ENCODE peak calls at places on chromosomes 16 and 17, in four cellular contexts. M, B, T and A are unnamed samples.
A peak's percentile ranks its signal among the peaks of the same experiment; 100 is the strongest.

GRCh38 chr16:81277681-81278080 is 37.1 kb upstream of the GAN start:
- DNase-seq in M (no peak), B (no peak), T (no peak), A (no peak)

GRCh38 chr16:30041841-30042240 is 10.8 kb upstream of the TLCD3B start:
- DNase-seq in M (no peak), B (no peak), T (no peak), A (no peak)

GRCh38 chr16:50282955-50283631 is 16.7 kb downstream of the ADCY7 start:
- DNase-seq in M (no peak), B (no peak), T (no peak), A (no peak)

GRCh38 chr17:38550661-38551060 is 55.1 kb downstream of the SRCIN1 start:
- DNase-seq in M (no peak), B (no peak), T (no peak), A (no peak)

GRCh38 chr17:31508310-31509094 is 117.0 kb downstream of the RAB11FIP4 start:
- DNase-seq in M (no peak), B (no peak), T (no peak), A (no peak)

GRCh38 chr16:88718178-88718577 is 11.9 kb downstream of the CTU2 start:
- DNase-seq in M (no peak), B (no peak), T (no peak), A (no peak)

GRCh38 chr16:4970010-4970409 is 11.9 kb downstream of the SEC14L5 start:
- DNase-seq in M (no peak), B (no peak), T (no peak), A (no peak)

GRCh38 chr16:49781401-49781800 is 74.5 kb downstream of the ZNF423 start:
- DNase-seq in M (no peak), B (no peak), T (no peak), A (no peak)

GRCh38 chr16:17298238-17298637 is 172.5 kb downstream of the XYLT1 start:
- DNase-seq in M (no peak), B (no peak), T (no peak), A (no peak)

GRCh38 chr16:426906-427249 is 1.4 kb downstream of the RAB11FIP3 start:
- DNase-seq in M (no peak), B (no peak), T (no peak), A (no peak)

GRCh38 chr16:456891-457483 is 31.5 kb downstream of the RAB11FIP3 start:
- DNase-seq in M (no peak), B (no peak), T (no peak), A (peak; percentile 67)

GRCh38 chr16:1338855-1339675 is 5.6 kb downstream of the BAIAP3 start:
- DNase-seq in M (no peak), B (no peak), T (no peak), A (no peak)

GRCh38 chr17:7750321-7750821 is 32.8 kb downstream of the DNAH2 start:
- DNase-seq in M (no peak), B (no peak), T (no peak), A (no peak)

GRCh38 chr17:79799174-79799537 is 2.3 kb upstream of the CBX8 start:
- DNase-seq in M (no peak), B (no peak), T (no peak), A (no peak)

GRCh38 chr16:14179116-14179515 is 108.0 kb downstream of the MRTFB start:
- DNase-seq in M (no peak), B (no peak), T (no peak), A (no peak)

GRCh38 chr16:68907297-68907999 is 64.1 kb downstream of the TANGO6 start:
- DNase-seq in M (no peak), B (no peak), T (no peak), A (no peak)

GRCh38 chr17:63519972-63520882 is 2.9 kb upstream of the KCNH6 start:
- DNase-seq in M (no peak), B (no peak), T (no peak), A (no peak)

GRCh38 chr17:62807812-62808575 is at the start of gene MARCHF10:
- DNase-seq in M (no peak), B (no peak), T (no peak), A (no peak)